ENCODE peak calls at places on chromosomes 13 and 19, in four cellular contexts. Y is choroid plexus epithelial cell; O is CD8-positive, alpha-beta T cell; C is right atrium auricular region. M is an unnamed sample.

GRCh38 chr13:52405767-52406494 is at the start of gene THSD1:
- DNase-seq in Y (peak; percentile 22), O (no peak), C (peak; percentile 71), M (peak; percentile 63)

GRCh38 chr19:18696023-18696422 is 12.5 kb downstream of the CRTC1 start:
- DNase-seq in Y (no peak), O (no peak), C (no peak), M (no peak)

GRCh38 chr13:62377838-62378237 is 962.2 kb upstream of the PCDH20 start:
- DNase-seq in Y (no peak), O (no peak), C (no peak), M (no peak)

GRCh38 chr13:95641291-95641811 is 3.2 kb downstream of the DZIP1 start:
- DNase-seq in Y (no peak), O (no peak), C (no peak), M (peak; percentile 44)

GRCh38 chr13:107407074-107407473 is 808.3 kb downstream of the LIG4 start:
- DNase-seq in Y (no peak), O (no peak), C (no peak), M (no peak)

GRCh38 chr19:6381030-6381750 is 5.5 kb upstream of the PSPN start:
- DNase-seq in Y (no peak), O (no peak), C (no peak), M (no peak)

GRCh38 chr19:11506101-11506555 is 489 bp upstream of the ZNF653 start:
- DNase-seq in Y (no peak), O (no peak), C (no peak), M (no peak)

GRCh38 chr19:872266-872951 is 12.9 kb downstream of the CFD start:
- DNase-seq in Y (peak; percentile 43), O (peak; percentile 87), C (no peak), M (peak; percentile 56)

GRCh38 chr19:34172661-34173144 is 399 bp downstream of the LSM14A start:
- DNase-seq in Y (no peak), O (peak; percentile 35), C (no peak), M (peak; percentile 44)

GRCh38 chr13:87331178-87331577 is 340.0 kb upstream of the SLITRK5 start:
- DNase-seq in Y (peak; percentile 23), O (no peak), C (no peak), M (peak; percentile 1)

GRCh38 chr13:28059214-28059613 is 41.2 kb downstream of the FLT3 start:
- DNase-seq in Y (peak; percentile 45), O (peak; percentile 48), C (no peak), M (peak; percentile 48)

GRCh38 chr19:21362291-21362690 is 3.5 kb downstream of the ZNF738 start:
- DNase-seq in Y (no peak), O (no peak), C (no peak), M (no peak)

GRCh38 chr19:14073232-14073924 is 792 bp downstream of the MISP3 start:
- DNase-seq in Y (peak; percentile 83), O (peak; percentile 69), C (peak; percentile 71), M (peak; percentile 79)

GRCh38 chr13:53001444-53001843 is 27.2 kb upstream of the OLFM4 start:
- DNase-seq in Y (no peak), O (no peak), C (no peak), M (no peak)

GRCh38 chr13:54198911-54199310 is 1170.3 kb downstream of the OLFM4 start:
- DNase-seq in Y (no peak), O (no peak), C (no peak), M (no peak)

GRCh38 chr13:113072370-113072769 is 33.2 kb upstream of the F7 start:
- DNase-seq in Y (no peak), O (no peak), C (no peak), M (no peak)

GRCh38 chr19:14530005-14530348 is 583 bp downstream of the TECR start:
- DNase-seq in Y (no peak), O (no peak), C (peak; percentile 65), M (no peak)

GRCh38 chr19:55494172-55494761 is 6.0 kb downstream of the SSC5D start:
- DNase-seq in Y (peak; percentile 65), O (no peak), C (peak; percentile 79), M (peak; percentile 94)

GRCh38 chr19:32404939-32405430 is 585 bp upstream of the DPY19L3 start:
- DNase-seq in Y (peak; percentile 33), O (no peak), C (peak; percentile 81), M (peak; percentile 50)

GRCh38 chr13:27954406-27954851 is 14.7 kb downstream of the CDX2 start:
- DNase-seq in Y (no peak), O (no peak), C (no peak), M (no peak)

GRCh38 chr19:15218501-15218900 is 13.7 kb downstream of the EPHX3 start:
- DNase-seq in Y (no peak), O (no peak), C (no peak), M (no peak)

GRCh38 chr19:2478756-2479555 is 3.0 kb downstream of the GADD45B start:
- DNase-seq in Y (peak; percentile 86), O (peak; percentile 77), C (peak; percentile 92), M (peak; percentile 90)

GRCh38 chr19:29529646-29530548 is 4.1 kb downstream of the VSTM2B start:
- DNase-seq in Y (no peak), O (no peak), C (no peak), M (no peak)

GRCh38 chr19:40381321-40381720 is 8.7 kb downstream of the HIPK4 start:
- DNase-seq in Y (no peak), O (no peak), C (no peak), M (no peak)

GRCh38 chr19:56053596-56053995 is 67.0 kb downstream of the NLRP5 start:
- DNase-seq in Y (no peak), O (no peak), C (no peak), M (no peak)

GRCh38 chr13:101415358-101416174 is 742 bp downstream of the NALCN start:
- DNase-seq in Y (no peak), O (no peak), C (no peak), M (no peak)

GRCh38 chr19:6811906-6812305 is 39.4 kb downstream of the VAV1 start:
- DNase-seq in Y (peak; percentile 75), O (no peak), C (no peak), M (peak; percentile 79)

M was measured in cardiac fibroblast.